ENCODE peak calls at places on chromosomes 2 and 18, in seven cellular contexts. M is brain microvascular endothelial cell, N is bronchial epithelial cell, X is fibroblast of lung, J is adrenal gland, H is thyroid gland, Z is HFFc6. S is an unnamed sample.

GRCh38 chr2:175976758-175977157 is 25.3 kb downstream of the LNPK start:
- DNase-seq in M (peak; percentile 0), N (peak; percentile 39), X (peak; percentile 23), J (no peak), H (no peak), Z (peak; percentile 17), S (no peak)

GRCh38 chr2:43714164-43714563 is 37.9 kb upstream of the C1GALT1C1L start:
- DNase-seq in M (no peak), N (peak; percentile 85), X (peak; percentile 75), J (no peak), H (no peak), Z (peak; percentile 53), S (no peak)

GRCh38 chr2:85236107-85236506 is 91.7 kb downstream of the TGOLN2 start:
- DNase-seq in M (no peak), N (no peak), X (no peak), J (no peak), H (no peak), Z (no peak), S (no peak)

GRCh38 chr2:96899084-96899735 is 29.3 kb upstream of the SEMA4C start:
- DNase-seq in M (no peak), N (peak; percentile 87), X (peak; percentile 43), J (peak; percentile 89), H (peak; percentile 61), Z (peak; percentile 19), S (no peak)

GRCh38 chr2:232882505-232883115 is 12.5 kb downstream of the SNORC start:
- DNase-seq in M (no peak), N (no peak), X (no peak), J (no peak), H (no peak), Z (no peak), S (no peak)

GRCh38 chr2:240812721-240813120 is 7.3 kb downstream of the KIF1A start:
- DNase-seq in M (no peak), N (no peak), X (no peak), J (no peak), H (no peak), Z (no peak), S (no peak)

GRCh38 chr2:190911813-190912212 is 31.2 kb downstream of the GLS start:
- DNase-seq in M (no peak), N (peak; percentile 63), X (peak; percentile 22), J (no peak), H (no peak), Z (no peak), S (no peak)

GRCh38 chr2:178496049-178496448 is 15.8 kb downstream of the PLEKHA3 start:
- DNase-seq in M (no peak), N (no peak), X (no peak), J (no peak), H (no peak), Z (no peak), S (no peak)

GRCh38 chr2:227471924-227472264 is at the start of gene AGFG1:
- DNase-seq in M (peak; percentile 78), N (peak; percentile 57), X (peak; percentile 64), J (peak; percentile 82), H (peak; percentile 79), Z (peak; percentile 68), S (peak; percentile 89)

GRCh38 chr2:151878655-151879563 is 50.7 kb upstream of the ARL5A start:
- DNase-seq in M (no peak), N (peak; percentile 58), X (peak; percentile 66), J (peak; percentile 7), H (no peak), Z (no peak), S (no peak)

GRCh38 chr2:45330617-45331016 is 280.4 kb downstream of the SRBD1 start:
- DNase-seq in M (no peak), N (peak; percentile 82), X (no peak), J (no peak), H (no peak), Z (no peak), S (no peak)

GRCh38 chr2:222448806-222449205 is 24.5 kb downstream of the SGPP2 start:
- DNase-seq in M (no peak), N (no peak), X (peak; percentile 30), J (peak; percentile 34), H (no peak), Z (no peak), S (no peak)

GRCh38 chr2:27085670-27086089 is 892 bp upstream of the KHK start:
- DNase-seq in M (peak; percentile 50), N (peak; percentile 46), X (peak; percentile 70), J (peak; percentile 87), H (peak; percentile 73), Z (peak; percentile 46), S (no peak)

GRCh38 chr2:238302076-238302475 is 13.7 kb upstream of the PER2 start:
- DNase-seq in M (no peak), N (no peak), X (peak; percentile 7), J (no peak), H (no peak), Z (no peak), S (no peak)

DNA sequence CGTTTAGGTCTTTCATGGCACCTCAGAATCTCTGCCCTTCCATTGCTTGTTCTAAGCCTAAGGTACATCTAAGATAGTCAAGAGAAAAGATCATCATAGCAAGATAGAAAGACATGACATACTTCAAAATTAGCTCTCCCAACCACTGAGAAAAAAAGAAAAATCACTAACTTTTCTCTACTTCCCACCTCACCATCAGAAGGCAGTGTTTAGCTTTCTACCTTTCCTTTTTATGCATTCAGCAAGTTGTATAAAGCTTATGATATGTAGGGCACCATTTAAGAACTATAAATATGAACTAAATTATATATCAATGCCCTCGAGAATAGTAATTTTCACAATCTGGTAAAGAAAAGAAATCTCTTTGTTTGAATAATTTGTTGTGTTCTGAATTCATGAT is 331.8 kb upstream of the VWC2L start:
- DNase-seq in M (no peak), N (peak; percentile 7), X (no peak), J (no peak), H (no peak), Z (no peak), S (no peak)
- TF ChIP-seq CTCF in M (no peak), N (no peak), X (no peak), J (no peak), H (no peak), Z (peak; percentile 37), S (no peak)

GRCh38 chr2:207746131-207746530 is 23.6 kb downstream of the FZD5 start:
- DNase-seq in M (peak; percentile 56), N (peak; percentile 59), X (peak; percentile 60), J (peak; percentile 69), H (peak; percentile 73), Z (peak; percentile 66), S (peak; percentile 22)
- TF ChIP-seq CTCF in M (peak; percentile 97), N (peak; percentile 79), X (peak; percentile 98), J (peak; percentile 94), H (peak; percentile 73), Z (peak; percentile 93), S (peak; percentile 46)

GRCh38 chr2:12547771-12548170 is 169.0 kb upstream of the TRIB2 start:
- DNase-seq in M (no peak), N (no peak), X (no peak), J (no peak), H (no peak), Z (no peak), S (no peak)
- TF ChIP-seq CTCF in M (peak; percentile 25), N (no peak), X (no peak), J (no peak), H (no peak), Z (peak; percentile 36), S (no peak)

GRCh38 chr2:39837856-39838453 is 58.9 kb upstream of the THUMPD2 start:
- DNase-seq in M (peak; percentile 53), N (peak; percentile 49), X (peak; percentile 40), J (peak; percentile 20), H (peak; percentile 34), Z (peak; percentile 42), S (no peak)
- TF ChIP-seq CTCF in M (peak; percentile 94), N (peak; percentile 85), X (peak; percentile 94), J (peak; percentile 53), H (no peak), Z (peak; percentile 88), S (peak; percentile 35)

GRCh38 chr18:67875057-67875456 is 358.5 kb upstream of the DSEL start:
- DNase-seq in M (no peak), N (peak; percentile 12), X (peak; percentile 29), J (no peak), H (no peak), Z (no peak), S (no peak)
- TF ChIP-seq CTCF in M (no peak), N (no peak), X (no peak), J (no peak), H (no peak), Z (no peak), S (no peak)